ENCODE peak calls at places on chromosomes 5 and 9, in ten cellular contexts. One of them, this sample, is unnamed.

GRCh38 chr5:59745422-59745863 is 148.1 kb downstream of the PDE4D start:
- DNase-seq in activated T-cell treated with anti-CD3 and anti-CD28 coated beads for 1 hour: no peak
- DNase-seq in NCI-H2107: no peak
- DNase-seq in uterus: peak
- DNase-seq in C1 segment of cervical spinal cord: no peak
- DNase-seq in astrocyte: peak
- DNase-seq in stimulated activated CD8-positive, alpha-beta memory T cell treated with anti-CD3 and anti-CD28 coated beads, Interleukin-7, amount 100 ng/mL, for 24 hours: no peak
- DNase-seq in GM12865: no peak
- DNase-seq in M059J: peak
- DNase-seq in NCI-H2081: peak
- DNase-seq in this sample: no peak

GRCh38 chr9:21395778-21396717 is 10.8 kb upstream of the IFNA2 start:
- DNase-seq in activated T-cell treated with anti-CD3 and anti-CD28 coated beads for 1 hour: peak
- DNase-seq in NCI-H2107: no peak
- DNase-seq in uterus: no peak
- DNase-seq in GM12865: peak
- DNase-seq in NCI-H2081: peak
- DNase-seq in stimulated activated CD8-positive, alpha-beta memory T cell treated with anti-CD3 and anti-CD28 coated beads, Interleukin-7, amount 100 ng/mL, for 24 hours: peak
- DNase-seq in astrocyte: no peak
- DNase-seq in M059J: peak
- DNase-seq in C1 segment of cervical spinal cord: peak
- DNase-seq in this sample: peak

GRCh38 chr5:16787278-16787677 is 148.8 kb downstream of the MYO10 start:
- DNase-seq in GM12865: no peak
- DNase-seq in M059J: no peak
- DNase-seq in activated T-cell treated with anti-CD3 and anti-CD28 coated beads for 1 hour: no peak
- DNase-seq in astrocyte: no peak
- DNase-seq in C1 segment of cervical spinal cord: no peak
- DNase-seq in uterus: no peak
- DNase-seq in NCI-H2107: no peak
- DNase-seq in stimulated activated CD8-positive, alpha-beta memory T cell treated with anti-CD3 and anti-CD28 coated beads, Interleukin-7, amount 100 ng/mL, for 24 hours: no peak
- DNase-seq in NCI-H2081: peak
- DNase-seq in this sample: no peak

GRCh38 chr9:82302968-82303655 is 314.5 kb downstream of the SPATA31D1 start:
- DNase-seq in astrocyte: no peak
- DNase-seq in NCI-H2081: no peak
- DNase-seq in stimulated activated CD8-positive, alpha-beta memory T cell treated with anti-CD3 and anti-CD28 coated beads, Interleukin-7, amount 100 ng/mL, for 24 hours: no peak
- DNase-seq in uterus: no peak
- DNase-seq in GM12865: no peak
- DNase-seq in activated T-cell treated with anti-CD3 and anti-CD28 coated beads for 1 hour: no peak
- DNase-seq in NCI-H2107: no peak
- DNase-seq in M059J: no peak
- DNase-seq in C1 segment of cervical spinal cord: no peak
- DNase-seq in this sample: no peak

GRCh38 chr9:133686642-133687575 is 50.7 kb downstream of the DBH start:
- DNase-seq in astrocyte: no peak
- DNase-seq in NCI-H2081: no peak
- DNase-seq in C1 segment of cervical spinal cord: no peak
- DNase-seq in M059J: no peak
- DNase-seq in GM12865: no peak
- DNase-seq in uterus: no peak
- DNase-seq in activated T-cell treated with anti-CD3 and anti-CD28 coated beads for 1 hour: no peak
- DNase-seq in NCI-H2107: no peak
- DNase-seq in stimulated activated CD8-positive, alpha-beta memory T cell treated with anti-CD3 and anti-CD28 coated beads, Interleukin-7, amount 100 ng/mL, for 24 hours: no peak
- DNase-seq in this sample: no peak

GRCh38 chr9:121398374-121398773 is 28.3 kb upstream of the STOM start:
- DNase-seq in C1 segment of cervical spinal cord: no peak
- DNase-seq in stimulated activated CD8-positive, alpha-beta memory T cell treated with anti-CD3 and anti-CD28 coated beads, Interleukin-7, amount 100 ng/mL, for 24 hours: no peak
- DNase-seq in NCI-H2107: peak
- DNase-seq in activated T-cell treated with anti-CD3 and anti-CD28 coated beads for 1 hour: no peak
- DNase-seq in M059J: peak
- DNase-seq in GM12865: no peak
- DNase-seq in NCI-H2081: no peak
- DNase-seq in uterus: no peak
- DNase-seq in astrocyte: peak
- DNase-seq in this sample: no peak

GRCh38 chr9:105299190-105299854 is 54.9 kb downstream of the SLC44A1 start:
- DNase-seq in uterus: no peak
- DNase-seq in NCI-H2107: no peak
- DNase-seq in M059J: peak
- DNase-seq in stimulated activated CD8-positive, alpha-beta memory T cell treated with anti-CD3 and anti-CD28 coated beads, Interleukin-7, amount 100 ng/mL, for 24 hours: no peak
- DNase-seq in activated T-cell treated with anti-CD3 and anti-CD28 coated beads for 1 hour: no peak
- DNase-seq in C1 segment of cervical spinal cord: no peak
- DNase-seq in GM12865: no peak
- DNase-seq in NCI-H2081: no peak
- DNase-seq in astrocyte: peak
- DNase-seq in this sample: no peak

GRCh38 chr5:58901271-58901670 is 318.4 kb downstream of the RAB3C start:
- DNase-seq in NCI-H2081: no peak
- DNase-seq in GM12865: no peak
- DNase-seq in NCI-H2107: no peak
- DNase-seq in stimulated activated CD8-positive, alpha-beta memory T cell treated with anti-CD3 and anti-CD28 coated beads, Interleukin-7, amount 100 ng/mL, for 24 hours: no peak
- DNase-seq in M059J: no peak
- DNase-seq in C1 segment of cervical spinal cord: no peak
- DNase-seq in uterus: no peak
- DNase-seq in activated T-cell treated with anti-CD3 and anti-CD28 coated beads for 1 hour: no peak
- DNase-seq in astrocyte: no peak
- DNase-seq in this sample: no peak

GRCh38 chr5:32138839-32139493 is 35.2 kb downstream of the GOLPH3 start:
- DNase-seq in activated T-cell treated with anti-CD3 and anti-CD28 coated beads for 1 hour: no peak
- DNase-seq in M059J: no peak
- DNase-seq in C1 segment of cervical spinal cord: no peak
- DNase-seq in NCI-H2081: no peak
- DNase-seq in stimulated activated CD8-positive, alpha-beta memory T cell treated with anti-CD3 and anti-CD28 coated beads, Interleukin-7, amount 100 ng/mL, for 24 hours: peak
- DNase-seq in NCI-H2107: no peak
- DNase-seq in uterus: no peak
- DNase-seq in GM12865: no peak
- DNase-seq in astrocyte: peak
- DNase-seq in this sample: no peak

GRCh38 chr5:138336952-138337684 is 948 bp upstream of the FAM53C start:
- DNase-seq in uterus: peak
- DNase-seq in astrocyte: no peak
- DNase-seq in C1 segment of cervical spinal cord: no peak
- DNase-seq in stimulated activated CD8-positive, alpha-beta memory T cell treated with anti-CD3 and anti-CD28 coated beads, Interleukin-7, amount 100 ng/mL, for 24 hours: no peak
- DNase-seq in M059J: no peak
- DNase-seq in activated T-cell treated with anti-CD3 and anti-CD28 coated beads for 1 hour: no peak
- DNase-seq in NCI-H2107: no peak
- DNase-seq in GM12865: no peak
- DNase-seq in NCI-H2081: peak
- DNase-seq in this sample: peak

GRCh38 chr5:143153332-143154119 is 250.0 kb downstream of the NR3C1 start:
- DNase-seq in activated T-cell treated with anti-CD3 and anti-CD28 coated beads for 1 hour: no peak
- DNase-seq in C1 segment of cervical spinal cord: no peak
- DNase-seq in NCI-H2081: no peak
- DNase-seq in M059J: peak
- DNase-seq in astrocyte: peak
- DNase-seq in NCI-H2107: no peak
- DNase-seq in uterus: peak
- DNase-seq in stimulated activated CD8-positive, alpha-beta memory T cell treated with anti-CD3 and anti-CD28 coated beads, Interleukin-7, amount 100 ng/mL, for 24 hours: no peak
- DNase-seq in GM12865: no peak
- DNase-seq in this sample: no peak

GRCh38 chr5:159224471-159224870 is 15.1 kb upstream of the RNF145 start:
- DNase-seq in stimulated activated CD8-positive, alpha-beta memory T cell treated with anti-CD3 and anti-CD28 coated beads, Interleukin-7, amount 100 ng/mL, for 24 hours: no peak
- DNase-seq in GM12865: no peak
- DNase-seq in NCI-H2081: no peak
- DNase-seq in C1 segment of cervical spinal cord: no peak
- DNase-seq in uterus: no peak
- DNase-seq in astrocyte: no peak
- DNase-seq in M059J: no peak
- DNase-seq in activated T-cell treated with anti-CD3 and anti-CD28 coated beads for 1 hour: no peak
- DNase-seq in NCI-H2107: no peak
- DNase-seq in this sample: no peak

GRCh38 chr9:69740872-69741505 is 18.8 kb downstream of the PTAR1 start:
- DNase-seq in NCI-H2107: no peak
- DNase-seq in NCI-H2081: no peak
- DNase-seq in C1 segment of cervical spinal cord: no peak
- DNase-seq in astrocyte: no peak
- DNase-seq in activated T-cell treated with anti-CD3 and anti-CD28 coated beads for 1 hour: no peak
- DNase-seq in M059J: no peak
- DNase-seq in uterus: no peak
- DNase-seq in stimulated activated CD8-positive, alpha-beta memory T cell treated with anti-CD3 and anti-CD28 coated beads, Interleukin-7, amount 100 ng/mL, for 24 hours: no peak
- DNase-seq in GM12865: no peak
- DNase-seq in this sample: no peak

GRCh38 chr9:7665874-7666273 is 133.7 kb downstream of the DMAC1 start:
- DNase-seq in M059J: no peak
- DNase-seq in astrocyte: no peak
- DNase-seq in C1 segment of cervical spinal cord: no peak
- DNase-seq in uterus: no peak
- DNase-seq in NCI-H2081: no peak
- DNase-seq in GM12865: no peak
- DNase-seq in stimulated activated CD8-positive, alpha-beta memory T cell treated with anti-CD3 and anti-CD28 coated beads, Interleukin-7, amount 100 ng/mL, for 24 hours: no peak
- DNase-seq in NCI-H2107: no peak
- DNase-seq in activated T-cell treated with anti-CD3 and anti-CD28 coated beads for 1 hour: no peak
- DNase-seq in this sample: no peak

GRCh38 chr5:151155149-151155776 is 2.3 kb downstream of the ANXA6 start:
- DNase-seq in astrocyte: no peak
- DNase-seq in activated T-cell treated with anti-CD3 and anti-CD28 coated beads for 1 hour: peak
- DNase-seq in GM12865: peak
- DNase-seq in stimulated activated CD8-positive, alpha-beta memory T cell treated with anti-CD3 and anti-CD28 coated beads, Interleukin-7, amount 100 ng/mL, for 24 hours: peak
- DNase-seq in uterus: no peak
- DNase-seq in C1 segment of cervical spinal cord: no peak
- DNase-seq in NCI-H2081: no peak
- DNase-seq in M059J: no peak
- DNase-seq in NCI-H2107: no peak
- DNase-seq in this sample: peak

GRCh38 chr9:136533775-136534157 is 12.1 kb downstream of the NOTCH1 start:
- DNase-seq in uterus: no peak
- DNase-seq in stimulated activated CD8-positive, alpha-beta memory T cell treated with anti-CD3 and anti-CD28 coated beads, Interleukin-7, amount 100 ng/mL, for 24 hours: peak
- DNase-seq in GM12865: no peak
- DNase-seq in NCI-H2081: no peak
- DNase-seq in M059J: no peak
- DNase-seq in astrocyte: no peak
- DNase-seq in NCI-H2107: no peak
- DNase-seq in activated T-cell treated with anti-CD3 and anti-CD28 coated beads for 1 hour: peak
- DNase-seq in C1 segment of cervical spinal cord: no peak
- DNase-seq in this sample: peak

GRCh38 chr5:146219243-146219642 is 15.8 kb downstream of the RBM27 start:
- DNase-seq in M059J: no peak
- DNase-seq in C1 segment of cervical spinal cord: no peak
- DNase-seq in stimulated activated CD8-positive, alpha-beta memory T cell treated with anti-CD3 and anti-CD28 coated beads, Interleukin-7, amount 100 ng/mL, for 24 hours: no peak
- DNase-seq in uterus: no peak
- DNase-seq in GM12865: no peak
- DNase-seq in astrocyte: no peak
- DNase-seq in NCI-H2081: no peak
- DNase-seq in NCI-H2107: no peak
- DNase-seq in activated T-cell treated with anti-CD3 and anti-CD28 coated beads for 1 hour: no peak
- DNase-seq in this sample: no peak

GRCh38 chr5:151075698-151076331 is 5.0 kb downstream of the TNIP1 start:
- DNase-seq in GM12865: no peak
- DNase-seq in stimulated activated CD8-positive, alpha-beta memory T cell treated with anti-CD3 and anti-CD28 coated beads, Interleukin-7, amount 100 ng/mL, for 24 hours: no peak
- DNase-seq in NCI-H2081: no peak
- DNase-seq in M059J: peak
- DNase-seq in astrocyte: no peak
- DNase-seq in NCI-H2107: no peak
- DNase-seq in C1 segment of cervical spinal cord: no peak
- DNase-seq in uterus: no peak
- DNase-seq in activated T-cell treated with anti-CD3 and anti-CD28 coated beads for 1 hour: no peak
- DNase-seq in this sample: no peak

This sample was measured in stimulated activated naive CD4-positive, alpha-beta T cell.